ENCODE peak calls at places on chromosome 15, in eight cellular contexts. F, M, V, E, L, I, Z and H are unnamed samples.

GRCh38 chr15:78050851-78051250 is 26.7 kb downstream of the TBC1D2B start:
- DNase-seq in F (no peak), Z (no peak), I (no peak), M (peak), V (peak), E (no peak), L (no peak), H (no peak)

GRCh38 chr15:40367038-40367672 is 9.1 kb downstream of the DISP2 start:
- DNase-seq in M (no peak), V (peak), E (no peak), I (no peak), Z (peak), L (no peak), F (no peak), H (no peak)

GRCh38 chr15:29690765-29691475 is 131.3 kb downstream of the TJP1 start:
- DNase-seq in I (no peak), E (no peak), L (no peak), F (no peak), M (no peak), V (no peak), Z (no peak), H (peak)

GRCh38 chr15:84987949-84988624 is 6.4 kb downstream of the PDE8A start:
- DNase-seq in I (no peak), L (no peak), E (no peak), Z (no peak), V (no peak), F (no peak), M (no peak), H (no peak)

GRCh38 chr15:28960979-28961378 is 75.2 kb downstream of the APBA2 start:
- DNase-seq in V (no peak), I (peak), L (no peak), E (no peak), F (no peak), Z (no peak), M (peak), H (peak)

GRCh38 chr15:83289160-83289559 is 4.7 kb upstream of the BNC1 start:
- DNase-seq in F (no peak), V (no peak), E (no peak), L (no peak), I (no peak), M (peak), Z (no peak), H (peak)

GRCh38 chr15:77874071-77874470 is 203.4 kb downstream of the TBC1D2B start:
- DNase-seq in L (peak), F (no peak), V (no peak), Z (no peak), M (no peak), E (no peak), I (no peak), H (no peak)

GRCh38 chr15:93058904-93059427 is 30.0 kb downstream of the RGMA start:
- DNase-seq in M (no peak), V (no peak), F (no peak), L (no peak), E (no peak), I (no peak), Z (no peak), H (no peak)

GRCh38 chr15:56339594-56339993 is 25.6 kb upstream of the TEX9 start:
- DNase-seq in L (no peak), F (no peak), E (no peak), V (no peak), Z (no peak), M (no peak), I (no peak), H (peak)

GRCh38 chr15:98160236-98160635 is 199.7 kb downstream of the ARRDC4 start:
- DNase-seq in M (no peak), L (no peak), F (no peak), I (no peak), E (no peak), V (no peak), Z (no peak), H (no peak)

GRCh38 chr15:45962733-45963132 is 327.9 kb downstream of the SQOR start:
- DNase-seq in Z (no peak), M (no peak), I (no peak), E (no peak), V (no peak), F (no peak), L (no peak), H (no peak)

GRCh38 chr15:31265871-31266711 is 60.5 kb upstream of the KLF13 start:
- DNase-seq in I (no peak), L (no peak), E (no peak), F (peak), V (peak), M (peak), Z (peak), H (no peak)

GRCh38 chr15:23072633-23073032 is 33.3 kb upstream of the TUBGCP5 start:
- DNase-seq in F (no peak), L (no peak), M (no peak), Z (no peak), I (no peak), E (no peak), V (no peak), H (no peak)

GRCh38 chr15:91522609-91523332 is 330.7 kb upstream of the SLCO3A1 start:
- DNase-seq in L (no peak), M (peak), Z (no peak), V (no peak), I (no peak), E (no peak), F (no peak), H (peak)

GRCh38 chr15:60479711-60480110 is 769 bp upstream of the ICE2 start:
- DNase-seq in F (no peak), Z (no peak), L (no peak), M (no peak), I (no peak), E (no peak), V (peak), H (no peak)

GRCh38 chr15:88258021-88258641 is 1.6 kb upstream of the NTRK3 start:
- DNase-seq in E (peak), V (no peak), I (no peak), M (no peak), F (no peak), Z (no peak), L (peak), H (no peak)

GRCh38 chr15:50767332-50767861 is 1.9 kb upstream of the SPPL2A start:
- DNase-seq in M (no peak), F (no peak), V (peak), L (no peak), Z (peak), E (no peak), I (no peak), H (no peak)

GRCh38 chr15:38683382-38684242 is 119.0 kb upstream of the RASGRP1 start:
- DNase-seq in M (peak), L (peak), F (peak), V (peak), E (peak), Z (no peak), I (peak), H (peak)

GRCh38 chr15:27490867-27491595 is 520.0 kb downstream of the GABRG3 start:
- DNase-seq in F (no peak), L (no peak), M (no peak), I (no peak), E (no peak), Z (no peak), V (no peak), H (no peak)

GRCh38 chr15:71753346-71753745 is 57.0 kb upstream of the NR2E3 start:
- DNase-seq in I (peak), E (no peak), F (no peak), V (no peak), L (no peak), Z (no peak), M (peak), H (no peak)

GRCh38 chr15:73305331-73306211 is 63.2 kb downstream of the HCN4 start:
- DNase-seq in Z (no peak), I (peak), F (no peak), E (peak), M (peak), V (peak), L (peak), H (peak)

GRCh38 chr15:34241376-34242350 is 16.8 kb downstream of the EMC4 start:
- DNase-seq in L (no peak), E (peak), I (peak), M (peak), Z (no peak), V (peak), F (no peak), H (peak)

GRCh38 chr15:48627260-48627969 is 18.1 kb downstream of the FBN1 start:
- DNase-seq in I (no peak), F (no peak), E (no peak), M (peak), V (no peak), L (no peak), Z (no peak), H (peak)

GRCh38 chr15:43370310-43370974 is 401 bp downstream of the ZSCAN29 start:
- DNase-seq in Z (peak), V (peak), L (peak), M (peak), E (peak), I (peak), F (no peak), H (peak)

GRCh38 chr15:99451484-99451883 is 114.3 kb upstream of the MEF2A start:
- DNase-seq in I (no peak), L (no peak), M (no peak), F (peak), Z (no peak), E (no peak), V (no peak), H (no peak)

GRCh38 chr15:71202712-71203111 is 87.4 kb downstream of the THSD4 start:
- DNase-seq in V (no peak), F (no peak), Z (no peak), E (no peak), L (no peak), M (no peak), I (no peak), H (no peak)

GRCh38 chr15:39310633-39311032 is 270.2 kb upstream of the THBS1 start:
- DNase-seq in I (no peak), E (no peak), V (no peak), Z (no peak), M (peak), L (no peak), F (no peak), H (peak)

DNA sequence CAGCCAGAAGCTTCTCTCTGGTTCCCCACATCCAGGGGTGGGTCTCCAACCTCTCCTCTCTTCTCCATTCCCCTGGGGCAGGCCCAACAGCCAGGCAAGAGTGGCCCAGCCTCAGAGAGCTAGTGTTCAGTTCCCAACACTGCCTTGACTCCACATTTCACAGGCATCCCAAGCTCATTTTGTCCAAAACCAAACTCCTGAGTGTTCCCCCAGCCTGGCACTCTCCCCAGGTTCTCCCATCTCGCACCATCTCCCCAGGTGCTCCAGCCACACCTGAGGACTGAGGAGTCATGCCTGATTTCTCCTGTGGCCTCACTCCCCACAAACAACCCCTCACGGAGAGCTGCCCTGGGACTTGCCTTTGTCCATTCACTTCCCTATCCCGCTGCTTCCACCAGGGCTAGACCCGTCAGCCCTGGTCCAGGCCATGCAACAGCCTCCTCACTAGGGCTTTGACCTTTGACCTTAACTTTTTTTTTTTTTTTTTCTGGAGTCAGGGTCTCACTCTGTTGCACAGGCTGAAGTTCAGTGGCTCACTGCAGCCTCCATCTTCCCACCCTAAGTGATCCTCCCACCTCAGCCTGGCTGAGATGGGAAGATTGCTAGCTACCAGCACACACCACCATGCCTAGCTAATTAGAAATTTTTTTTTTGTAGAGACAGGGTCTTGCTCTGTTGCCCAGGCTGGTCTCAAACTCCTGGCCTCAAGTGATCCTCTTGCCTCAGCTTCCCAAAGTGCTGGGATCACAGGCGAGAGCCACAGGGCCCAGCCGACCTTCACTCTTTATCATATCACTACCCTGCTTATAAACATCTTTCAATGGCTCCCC is 3.9 kb upstream of the CSK start:
- DNase-seq in Z (no peak), E (no peak), L (no peak), V (no peak), M (no peak), I (no peak), F (no peak), H (no peak)
- TF ChIP-seq CTCF in Z (no peak), E (no peak), L (no peak), V (no peak), M (no peak), I (no peak), F (no peak), H (no peak)

DNA sequence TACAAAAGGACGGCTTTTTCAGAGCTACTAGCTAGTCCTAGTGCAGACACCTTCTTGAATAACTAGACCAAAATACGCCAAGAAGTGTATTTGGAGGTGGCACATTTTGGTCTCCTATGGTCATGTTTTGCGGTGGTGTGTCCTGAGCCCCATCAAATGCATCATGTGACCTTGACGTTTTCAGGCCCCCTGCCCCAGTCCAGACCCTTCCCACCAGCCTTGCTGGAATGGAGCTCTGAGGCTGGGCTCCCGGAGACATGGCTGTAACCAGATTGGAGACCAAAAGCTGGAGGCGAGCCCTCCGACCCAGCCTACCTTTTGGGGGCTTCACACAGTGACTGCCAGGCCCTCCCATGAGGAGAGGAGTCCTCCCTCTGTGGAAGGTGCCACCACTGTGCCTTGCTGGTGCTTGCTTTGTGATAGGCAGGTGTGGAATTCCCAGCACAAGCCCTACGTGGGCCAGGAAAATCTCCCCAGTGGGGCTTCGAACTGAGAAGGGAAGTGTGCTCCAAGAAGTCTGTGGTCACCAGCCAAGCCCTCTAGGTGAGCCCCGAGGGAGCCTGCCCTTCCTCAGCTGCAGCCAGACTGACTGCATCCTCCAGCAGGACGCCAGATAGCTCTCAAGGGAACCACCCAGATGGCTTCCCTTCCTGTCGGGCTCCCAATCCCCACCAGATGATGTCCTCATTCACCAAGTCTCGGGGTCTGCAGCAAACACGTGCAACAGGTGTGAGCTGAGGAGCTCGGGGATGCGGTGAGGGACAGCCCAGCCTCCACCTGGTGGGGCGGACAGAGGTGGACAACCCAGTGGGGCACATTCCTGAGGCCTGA is 126.2 kb downstream of the ASB7 start:
- DNase-seq in M (no peak), I (no peak), E (no peak), L (no peak), V (no peak), Z (no peak), F (no peak), H (no peak)
- TF ChIP-seq CTCF in M (no peak), I (no peak), E (no peak), L (no peak), V (no peak), Z (no peak), F (no peak), H (no peak)

GRCh38 chr15:65963358-65963757 is 94.1 kb downstream of the RAB11A start:
- DNase-seq in Z (no peak), L (no peak), M (no peak), I (no peak), V (no peak), E (no peak), F (no peak), H (no peak)

GRCh38 chr15:65960586-65960985 is 91.3 kb downstream of the RAB11A start:
- DNase-seq in F (no peak), I (no peak), Z (no peak), L (no peak), V (no peak), E (no peak), M (no peak), H (no peak)

GRCh38 chr15:65963911-65964482 is 94.7 kb downstream of the RAB11A start:
- DNase-seq in I (no peak), E (no peak), L (no peak), M (no peak), V (no peak), F (no peak), Z (no peak), H (no peak)

GRCh38 chr15:65964792-65965433 is 95.6 kb downstream of the RAB11A start:
- DNase-seq in I (no peak), L (no peak), M (no peak), E (no peak), Z (no peak), F (no peak), V (no peak), H (no peak)

DNA sequence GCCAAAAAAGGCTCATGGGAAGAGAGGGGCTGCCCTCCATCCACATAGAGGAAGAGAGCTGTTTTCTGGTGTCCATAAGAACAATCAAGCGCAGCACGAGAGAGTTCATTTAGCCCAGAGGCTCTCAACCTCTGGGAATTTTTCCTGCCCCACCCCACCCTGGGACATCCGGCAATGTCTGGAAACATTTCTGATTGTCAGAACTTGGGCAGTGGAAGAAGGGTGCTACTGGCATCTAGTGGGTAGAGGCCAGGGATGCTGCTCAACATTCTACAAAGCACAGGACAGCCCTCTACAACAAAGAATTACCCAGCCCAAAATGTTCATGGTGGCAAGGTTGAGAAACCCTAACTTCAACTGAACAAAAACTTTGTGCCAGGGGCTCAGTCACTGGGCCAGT is 92.9 kb downstream of the RAB11A start:
- DNase-seq in I (no peak), E (no peak), L (no peak), F (no peak), M (no peak), Z (no peak), V (no peak), H (peak)
- TF ChIP-seq CTCF in I (no peak), E (no peak), L (no peak), F (no peak), M (no peak), Z (peak), V (no peak), H (peak)

GRCh38 chr15:74840851-74841760 is 1.9 kb downstream of the ULK3 start:
- DNase-seq in E (no peak), I (no peak), M (no peak), L (no peak), V (no peak), Z (no peak), F (no peak), H (no peak)

GRCh38 chr15:74838746-74839525 is 4.0 kb downstream of the ULK3 start:
- DNase-seq in Z (no peak), L (no peak), F (no peak), I (no peak), V (no peak), M (no peak), E (no peak), H (no peak)

GRCh38 chr15:74838117-74838516 is 4.8 kb downstream of the ULK3 start:
- DNase-seq in F (no peak), L (no peak), M (no peak), E (no peak), I (no peak), V (no peak), Z (no peak), H (no peak)

GRCh38 chr15:74841761-74842385 is 1.1 kb downstream of the ULK3 start:
- DNase-seq in I (no peak), M (no peak), Z (no peak), L (no peak), V (no peak), E (no peak), F (no peak), H (no peak)

DNA sequence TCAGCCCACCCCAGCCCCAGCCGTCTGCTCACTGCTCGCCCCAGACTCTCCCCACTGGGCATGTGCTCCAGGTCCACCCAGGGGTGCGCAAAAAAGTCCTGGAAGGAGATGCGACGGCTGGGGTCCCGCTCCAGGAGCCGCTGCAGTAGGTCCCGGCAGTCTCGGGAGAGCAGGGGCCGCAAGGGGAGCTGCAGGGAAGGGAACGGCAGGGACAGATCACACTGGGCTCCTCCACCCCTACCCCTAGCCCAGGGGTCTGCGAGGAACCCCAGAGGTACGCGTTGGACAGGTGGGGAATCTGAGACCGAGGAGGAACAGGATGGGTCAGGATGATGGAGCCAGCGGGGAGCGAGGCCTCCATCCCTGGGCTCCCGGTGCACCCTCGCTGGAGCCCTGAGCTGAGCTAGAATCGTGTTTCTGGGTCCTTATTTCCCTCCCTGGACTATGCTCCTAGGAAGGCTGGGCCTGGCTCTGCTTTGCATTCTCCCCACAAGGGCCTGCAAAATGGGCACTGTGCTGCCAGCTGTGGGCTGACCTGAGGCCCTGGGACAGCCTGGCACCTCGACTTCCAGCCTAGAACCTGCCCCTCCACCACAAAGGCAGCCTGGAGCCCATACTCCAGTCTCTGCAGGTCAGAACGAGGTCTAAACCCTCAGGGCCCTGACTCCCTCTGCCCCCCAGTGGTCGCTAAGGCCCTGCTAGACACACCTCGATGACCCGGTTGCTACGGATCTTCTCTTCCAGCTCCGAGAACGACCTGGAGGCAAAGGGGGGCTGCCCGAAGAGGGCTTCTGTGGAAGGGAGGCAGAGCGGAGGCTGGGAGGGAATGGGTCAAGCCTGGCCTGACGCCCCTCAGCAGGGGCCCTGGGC is 3.2 kb downstream of the ULK3 start:
- DNase-seq in L (no peak), Z (no peak), F (no peak), V (no peak), E (no peak), M (no peak), I (no peak), H (no peak)
- TF ChIP-seq CTCF in L (no peak), Z (no peak), F (no peak), V (no peak), E (no peak), M (peak), I (peak), H (no peak)